ENCODE peak calls at places on chromosomes 13 and 19, in four cellular contexts. Q is substantia nigra, G is IMR-90, L is brain microvascular endothelial cell. N is an unnamed sample.

GRCh38 chr13:23681253-23681652 is 111.0 kb downstream of the TNFRSF19 start:
- DNase-seq in G (peak; percentile 91), L (peak; percentile 56), Q (no peak), N (no peak)

GRCh38 chr19:34269968-34270621 is 15.7 kb downstream of the GARRE1 start:
- DNase-seq in G (peak; percentile 66), L (peak; percentile 48), Q (no peak), N (peak; percentile 2)

GRCh38 chr13:44748439-44748838 is 172.3 kb upstream of the TSC22D1 start:
- DNase-seq in L (no peak), Q (no peak), G (no peak), N (no peak)

GRCh38 chr19:17687857-17688784 is at the start of gene UNC13A:
- DNase-seq in Q (peak; percentile 49), G (peak; percentile 29), L (peak; percentile 33), N (peak; percentile 40)

GRCh38 chr13:99200433-99201167 is at the start of gene UBAC2:
- DNase-seq in L (peak; percentile 82), G (peak; percentile 91), Q (peak; percentile 90), N (peak; percentile 88)

GRCh38 chr13:110628477-110628793 is 13.1 kb downstream of the NAXD start:
- DNase-seq in G (no peak), L (peak; percentile 74), Q (no peak), N (no peak)

GRCh38 chr19:33910922-33911321 is 114.3 kb downstream of the KCTD15 start:
- DNase-seq in Q (no peak), L (no peak), G (no peak), N (no peak)

GRCh38 chr13:108742681-108743080 is 113.3 kb downstream of the MYO16 start:
- DNase-seq in L (no peak), Q (no peak), G (no peak), N (no peak)

GRCh38 chr19:7395360-7395781 is 46.6 kb downstream of the ARHGEF18 start:
- DNase-seq in L (no peak), G (no peak), Q (no peak), N (no peak)

GRCh38 chr19:33778089-33778791 is 18.4 kb upstream of the KCTD15 start:
- DNase-seq in G (peak; percentile 61), Q (peak; percentile 77), L (peak; percentile 37), N (peak; percentile 79)

GRCh38 chr13:107835339-107836018 is 379.9 kb downstream of the LIG4 start:
- DNase-seq in G (peak; percentile 88), Q (no peak), L (peak; percentile 73), N (no peak)

GRCh38 chr13:106261450-106261849 is 274.0 kb downstream of the EFNB2 start:
- DNase-seq in L (no peak), Q (no peak), G (no peak), N (no peak)

GRCh38 chr19:28201462-28201943 is 1011.4 kb downstream of the UQCRFS1 start:
- DNase-seq in L (no peak), Q (no peak), G (no peak), N (no peak)

GRCh38 chr19:29277107-29277506 is 64.2 kb upstream of the UQCRFS1 start:
- DNase-seq in Q (no peak), G (no peak), L (no peak), N (no peak)

GRCh38 chr19:3178377-3178972 is at the start of gene S1PR4:
- DNase-seq in G (no peak), Q (no peak), L (no peak), N (no peak)

GRCh38 chr19:41425174-41426115 is 1.7 kb downstream of the B3GNT8 start:
- DNase-seq in L (no peak), G (no peak), Q (no peak), N (no peak)

GRCh38 chr13:41955605-41956004 is 5.3 kb downstream of the VWA8 start:
- DNase-seq in G (no peak), Q (no peak), L (no peak), N (no peak)

GRCh38 chr19:46289724-46290619 is 6.9 kb upstream of the HIF3A start:
- DNase-seq in G (no peak), L (no peak), Q (no peak), N (no peak)
- H3K27ac ChIP-seq in G (no peak overlapping the region), L (no peak overlapping the region), Q (no peak overlapping the region), N (no peak overlapping the region)

DNA sequence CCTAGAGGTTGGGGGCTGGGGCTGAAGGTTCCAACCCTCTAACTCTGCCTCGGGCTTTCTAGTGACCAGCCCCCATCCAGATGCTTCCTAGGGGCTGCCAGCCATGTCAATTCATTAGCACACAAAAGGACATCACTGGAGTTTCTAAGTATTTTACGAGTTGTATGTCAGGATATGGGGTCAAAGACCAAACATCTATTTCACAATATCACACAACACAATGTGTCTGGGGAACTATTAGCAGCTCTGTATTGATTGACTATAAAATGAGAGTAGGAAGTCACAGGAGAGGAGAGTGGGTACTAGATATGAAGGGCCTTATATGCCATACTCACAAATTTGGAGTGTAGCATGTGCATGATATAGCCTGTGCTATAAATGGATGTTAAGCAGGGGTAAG is 42.1 kb downstream of the LPAR6 start:
- DNase-seq in Q (no peak), G (no peak), L (no peak), N (no peak)
- H3K27ac ChIP-seq in Q (no peak overlapping the region), G (no peak overlapping the region), L (no peak overlapping the region), N (no peak overlapping the region)

GRCh38 chr13:48156466-48156865 is 61.6 kb upstream of the MED4 start:
- DNase-seq in G (no peak), Q (no peak), L (no peak), N (no peak)
- H3K27ac ChIP-seq in G (no peak overlapping the region), Q (no peak overlapping the region), L (no peak overlapping the region), N (no peak overlapping the region)

DNA sequence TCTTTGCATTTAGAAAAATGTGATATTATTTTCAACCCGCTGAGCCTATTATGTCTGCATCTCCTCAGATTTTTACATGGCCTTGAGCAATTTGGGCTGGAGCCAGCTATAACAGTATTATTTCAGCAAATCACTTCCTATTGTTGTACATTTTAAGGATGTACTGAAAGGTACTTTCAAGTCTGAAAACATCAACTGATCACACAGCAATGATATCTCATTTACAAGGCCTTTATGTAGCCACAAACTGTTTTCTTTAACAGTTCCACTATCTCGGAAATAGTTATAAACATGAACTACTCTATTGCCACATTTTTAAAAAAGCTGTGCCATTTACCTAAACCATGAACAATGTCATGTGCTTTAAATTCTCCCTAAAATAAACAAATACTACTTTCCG is 560.2 kb downstream of the GPC6 start:
- DNase-seq in G (no peak), L (no peak), Q (no peak), N (no peak)
- H3K27ac ChIP-seq in G (no peak overlapping the region), L (no peak overlapping the region), Q (no peak overlapping the region), N (no peak overlapping the region)

DNA sequence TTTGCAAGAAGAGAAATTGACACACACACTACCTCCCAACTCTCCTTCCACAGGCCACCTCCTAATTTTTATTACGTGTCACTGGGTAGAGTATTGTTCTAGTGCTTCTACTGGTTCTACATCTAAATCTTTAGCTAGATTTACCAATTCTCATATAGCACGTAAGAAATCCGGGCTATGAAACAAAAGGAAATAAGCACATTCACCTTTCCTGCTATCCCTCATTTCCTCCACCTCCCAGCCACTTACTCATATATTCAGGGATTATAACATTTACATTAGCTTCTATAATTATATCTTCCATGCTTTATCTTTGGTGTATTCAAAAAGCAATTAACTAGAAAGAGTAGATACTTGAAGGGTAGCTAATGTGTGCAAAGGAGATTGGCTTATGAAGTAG is 39.7 kb downstream of the USP12 start:
- DNase-seq in G (no peak), Q (no peak), L (no peak), N (no peak)
- H3K27ac ChIP-seq in G (no peak overlapping the region), Q (no peak overlapping the region), L (no peak overlapping the region), N (no peak overlapping the region)

N was measured in caudate nucleus.